ENCODE peak calls at places on chromosome 16, in six cellular contexts. C is lower lobe of right lung; S is CD8-positive, alpha-beta T cell; U is lower leg skin; J is ovary; M is AG10803. X is an unnamed sample.

GRCh38 chr16:53714080-53715050 is 10.4 kb downstream of the FTO start:
- DNase-seq in C (no peak), S (no peak), U (no peak), J (no peak), M (peak), X (peak)

GRCh38 chr16:727291-727977 is 528 bp downstream of the HAGHL start:
- DNase-seq in C (no peak), S (no peak), U (no peak), J (no peak), M (no peak), X (no peak)

GRCh38 chr16:11670171-11671131 is 2.2 kb downstream of the SNN start:
- DNase-seq in C (no peak), S (no peak), U (no peak), J (peak), M (no peak), X (no peak)

GRCh38 chr16:3292604-3293003 is 9.3 kb downstream of the ZNF263 start:
- DNase-seq in C (no peak), S (no peak), U (no peak), J (no peak), M (peak), X (no peak)

GRCh38 chr16:66472961-66473610 is 46.0 kb downstream of the BEAN1 start:
- DNase-seq in C (no peak), S (no peak), U (peak), J (no peak), M (no peak), X (no peak)

GRCh38 chr16:55842369-55843104 is 9.6 kb upstream of the CES1 start:
- DNase-seq in C (no peak), S (peak), U (no peak), J (no peak), M (peak), X (peak)

GRCh38 chr16:80161799-80162380 is 378.9 kb upstream of the DYNLRB2 start:
- DNase-seq in C (no peak), S (no peak), U (no peak), J (no peak), M (no peak), X (no peak)

GRCh38 chr16:75382611-75383010 is 50.7 kb downstream of the CFDP1 start:
- DNase-seq in C (no peak), S (no peak), U (no peak), J (no peak), M (no peak), X (no peak)

GRCh38 chr16:11679941-11680911 is 12.0 kb downstream of the SNN start:
- DNase-seq in C (no peak), S (no peak), U (peak), J (no peak), M (no peak), X (no peak)

GRCh38 chr16:11742041-11742535 is 569 bp downstream of the TXNDC11 start:
- DNase-seq in C (peak), S (peak), U (peak), J (peak), M (no peak), X (no peak)

GRCh38 chr16:17296412-17296811 is 174.3 kb downstream of the XYLT1 start:
- DNase-seq in C (no peak), S (no peak), U (no peak), J (no peak), M (no peak), X (no peak)

GRCh38 chr16:6949240-6949639 is 383.4 kb upstream of the RBFOX1 start:
- DNase-seq in C (no peak), S (no peak), U (no peak), J (no peak), M (no peak), X (no peak)

GRCh38 chr16:73093146-73094144 is 45.5 kb upstream of the ZFHX3 start:
- DNase-seq in C (no peak), S (no peak), U (no peak), J (no peak), M (no peak), X (peak)

GRCh38 chr16:10405386-10405939 is 19.6 kb downstream of the ATF7IP2 start:
- DNase-seq in C (no peak), S (no peak), U (no peak), J (no peak), M (no peak), X (peak)

GRCh38 chr16:22849517-22849916 is 35.6 kb downstream of the HS3ST2 start:
- DNase-seq in C (no peak), S (no peak), U (no peak), J (no peak), M (no peak), X (no peak)

GRCh38 chr16:1379863-1380174 is 28.1 kb downstream of the GNPTG start:
- DNase-seq in C (no peak), S (no peak), U (no peak), J (no peak), M (no peak), X (no peak)

DNA sequence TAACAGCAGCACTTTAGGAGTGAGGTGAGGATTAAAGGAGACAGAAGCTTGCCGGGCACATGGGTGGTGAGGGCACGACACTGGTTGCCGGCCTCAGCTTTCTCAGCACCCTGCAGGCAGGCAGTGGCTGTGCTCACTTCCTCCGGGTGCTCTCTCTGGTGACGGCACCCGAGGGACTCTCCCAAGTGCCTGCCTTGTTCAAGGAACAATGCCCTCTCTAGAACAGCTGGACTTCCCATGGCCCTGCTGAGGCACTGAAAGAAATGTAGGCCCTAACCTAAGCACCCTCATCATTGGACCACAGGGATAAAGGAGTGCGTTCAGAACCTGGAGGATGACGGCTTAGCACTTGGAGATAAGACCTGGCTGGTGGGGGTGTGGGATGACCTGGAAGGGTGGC is 72.7 kb downstream of the N4BP1 start:
- DNase-seq in C (no peak), S (no peak), U (no peak), J (no peak), M (no peak), X (no peak)
- TF ChIP-seq CTCF in C (no peak), S (no peak), U (no peak), J (no peak), M (no peak), X (no peak)

GRCh38 chr16:28110479-28110878 is 47.0 kb upstream of the GSG1L start:
- DNase-seq in C (no peak), S (no peak), U (no peak), J (no peak), M (no peak), X (peak)

GRCh38 chr16:28110977-28111376 is 47.5 kb upstream of the GSG1L start:
- DNase-seq in C (no peak), S (no peak), U (no peak), J (no peak), M (no peak), X (no peak)

GRCh38 chr16:28110074-28110473 is 46.6 kb upstream of the GSG1L start:
- DNase-seq in C (no peak), S (no peak), U (no peak), J (no peak), M (no peak), X (peak)

GRCh38 chr16:28108590-28109247 is 45.2 kb upstream of the GSG1L start:
- DNase-seq in C (no peak), S (no peak), U (no peak), J (no peak), M (no peak), X (no peak)

DNA sequence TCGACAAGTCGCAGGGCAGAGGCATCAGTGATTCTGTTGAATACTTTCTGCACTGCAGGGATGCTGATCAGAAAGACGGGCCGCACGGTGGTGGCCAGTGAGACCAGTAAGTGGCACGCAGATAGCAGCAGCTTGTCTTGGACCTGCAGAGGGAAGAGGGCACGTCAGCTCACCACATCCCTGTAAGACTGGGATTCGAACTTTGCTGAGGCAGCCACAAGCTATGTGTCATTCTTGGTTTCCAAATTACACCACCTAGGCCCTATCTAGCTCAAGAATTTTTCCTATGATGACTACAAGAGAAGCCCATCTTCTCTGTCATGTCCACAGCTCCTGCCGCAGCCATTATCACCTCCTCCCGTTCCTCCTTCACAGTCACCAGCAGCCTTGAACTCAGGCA is 49.4 kb upstream of the GSG1L start:
- DNase-seq in C (no peak), S (no peak), U (no peak), J (no peak), M (no peak), X (no peak)
- TF ChIP-seq CTCF in C (no peak), S (no peak), U (no peak), J (no peak), M (no peak), X (no peak)

GRCh38 chr16:62966626-62967025 is 930.4 kb upstream of the CDH8 start:
- DNase-seq in C (no peak), S (no peak), U (no peak), J (no peak), M (no peak), X (no peak)

GRCh38 chr16:62963846-62964245 is 927.6 kb upstream of the CDH8 start:
- DNase-seq in C (no peak), S (no peak), U (no peak), J (no peak), M (no peak), X (no peak)

GRCh38 chr16:62967606-62968005 is 931.4 kb upstream of the CDH8 start:
- DNase-seq in C (no peak), S (no peak), U (no peak), J (no peak), M (no peak), X (no peak)

GRCh38 chr16:62965831-62966230 is 929.6 kb upstream of the CDH8 start:
- DNase-seq in C (no peak), S (no peak), U (no peak), J (no peak), M (no peak), X (no peak)
- TF ChIP-seq CTCF in C (no peak), S (no peak), U (no peak), J (no peak), M (no peak), X (no peak)

GRCh38 chr16:70438325-70438982 is 446 bp downstream of the ST3GAL2 start:
- DNase-seq in C (peak), S (no peak), U (peak), J (peak), M (no peak), X (no peak)

GRCh38 chr16:70441406-70441990 is 2.6 kb upstream of the ST3GAL2 start:
- DNase-seq in C (no peak), S (no peak), U (no peak), J (no peak), M (no peak), X (no peak)

GRCh38 chr16:70444249-70445063 is 5.6 kb upstream of the ST3GAL2 start:
- DNase-seq in C (no peak), S (no peak), U (no peak), J (no peak), M (peak), X (no peak)

GRCh38 chr16:70438983-70439862 is at the start of gene ST3GAL2:
- DNase-seq in C (peak), S (peak), U (peak), J (peak), M (peak), X (peak)

GRCh38 chr16:70442344-70442743 is 3.4 kb upstream of the ST3GAL2 start:
- DNase-seq in C (no peak), S (no peak), U (no peak), J (no peak), M (no peak), X (no peak)
- TF ChIP-seq CTCF in C (no peak), S (no peak), U (no peak), J (no peak), M (no peak), X (no peak)

GRCh38 chr16:24538756-24539294 is 541 bp upstream of the RBBP6 start:
- DNase-seq in C (no peak), S (no peak), U (no peak), J (no peak), M (no peak), X (no peak)

GRCh38 chr16:24534634-24535033 is 4.7 kb upstream of the RBBP6 start:
- DNase-seq in C (no peak), S (no peak), U (no peak), J (no peak), M (no peak), X (peak)

GRCh38 chr16:24535827-24536226 is 3.5 kb upstream of the RBBP6 start:
- DNase-seq in C (no peak), S (no peak), U (no peak), J (no peak), M (no peak), X (no peak)

GRCh38 chr16:24537474-24538337 is 1.7 kb upstream of the RBBP6 start:
- DNase-seq in C (no peak), S (no peak), U (no peak), J (no peak), M (no peak), X (no peak)

GRCh38 chr16:24536671-24537070 is 2.7 kb upstream of the RBBP6 start:
- DNase-seq in C (no peak), S (no peak), U (no peak), J (no peak), M (no peak), X (no peak)
- TF ChIP-seq CTCF in C (no peak), S (no peak), U (no peak), J (no peak), M (no peak), X (no peak)